ENCODE peak calls at places on chromosome 1, in nine cellular contexts. One of them, this sample, is unnamed.

GRCh38 chr1:64966158-64966963 is at the start of gene JAK1:
- DNase-seq in OCI-LY7: peak
- DNase-seq in GM23338: peak
- DNase-seq in PC-3: peak
- DNase-seq in hepatocyte: peak
- DNase-seq in GM23248: peak
- DNase-seq in MM.1S: peak
- DNase-seq in SK-N-SH: peak
- DNase-seq in HCT116: no peak
- DNase-seq in this sample: peak

GRCh38 chr1:84078824-84079167 is 65.3 kb upstream of the PRKACB start:
- DNase-seq in OCI-LY7: no peak
- DNase-seq in GM23338: no peak
- DNase-seq in PC-3: no peak
- DNase-seq in hepatocyte: no peak
- DNase-seq in GM23248: no peak
- DNase-seq in MM.1S: no peak
- DNase-seq in SK-N-SH: no peak
- DNase-seq in HCT116: no peak
- DNase-seq in this sample: no peak

GRCh38 chr1:54352755-54353154 is 53.4 kb downstream of the SSBP3 start:
- DNase-seq in OCI-LY7: no peak
- DNase-seq in GM23338: no peak
- DNase-seq in PC-3: no peak
- DNase-seq in hepatocyte: no peak
- DNase-seq in GM23248: peak
- DNase-seq in MM.1S: no peak
- DNase-seq in SK-N-SH: no peak
- DNase-seq in HCT116: no peak
- DNase-seq in this sample: no peak

GRCh38 chr1:111475706-111476105 is 1.9 kb downstream of the C1orf162 start:
- DNase-seq in OCI-LY7: no peak
- DNase-seq in GM23338: no peak
- DNase-seq in PC-3: no peak
- DNase-seq in hepatocyte: no peak
- DNase-seq in GM23248: no peak
- DNase-seq in MM.1S: no peak
- DNase-seq in SK-N-SH: no peak
- DNase-seq in HCT116: no peak
- DNase-seq in this sample: no peak

GRCh38 chr1:225658041-225658440 is 5.1 kb upstream of the ENAH start:
- DNase-seq in OCI-LY7: no peak
- DNase-seq in GM23338: no peak
- DNase-seq in PC-3: no peak
- DNase-seq in hepatocyte: no peak
- DNase-seq in GM23248: peak
- DNase-seq in MM.1S: no peak
- DNase-seq in SK-N-SH: no peak
- DNase-seq in HCT116: no peak
- DNase-seq in this sample: no peak

GRCh38 chr1:175569117-175569743 is 174.2 kb downstream of the TNR start:
- DNase-seq in OCI-LY7: no peak
- DNase-seq in GM23338: no peak
- DNase-seq in PC-3: no peak
- DNase-seq in hepatocyte: no peak
- DNase-seq in GM23248: no peak
- DNase-seq in MM.1S: no peak
- DNase-seq in SK-N-SH: no peak
- DNase-seq in HCT116: no peak
- DNase-seq in this sample: no peak

GRCh38 chr1:108814343-108815125 is 42.4 kb downstream of the AKNAD1 start:
- DNase-seq in OCI-LY7: no peak
- DNase-seq in GM23338: no peak
- DNase-seq in PC-3: no peak
- DNase-seq in hepatocyte: no peak
- DNase-seq in GM23248: peak
- DNase-seq in MM.1S: no peak
- DNase-seq in SK-N-SH: no peak
- DNase-seq in HCT116: no peak
- DNase-seq in this sample: no peak

GRCh38 chr1:36183309-36183856 is 27.4 kb downstream of the MAP7D1 start:
- DNase-seq in OCI-LY7: no peak
- DNase-seq in GM23338: no peak
- DNase-seq in PC-3: no peak
- DNase-seq in hepatocyte: no peak
- DNase-seq in GM23248: no peak
- DNase-seq in MM.1S: no peak
- DNase-seq in SK-N-SH: no peak
- DNase-seq in HCT116: no peak
- DNase-seq in this sample: no peak

GRCh38 chr1:7438921-7439655 is 332.0 kb upstream of the VAMP3 start:
- DNase-seq in OCI-LY7: no peak
- DNase-seq in GM23338: no peak
- DNase-seq in PC-3: no peak
- DNase-seq in hepatocyte: no peak
- DNase-seq in GM23248: no peak
- DNase-seq in MM.1S: no peak
- DNase-seq in SK-N-SH: no peak
- DNase-seq in HCT116: no peak
- DNase-seq in this sample: no peak

GRCh38 chr1:223091928-223092327 is 51.1 kb downstream of the TLR5 start:
- DNase-seq in OCI-LY7: no peak
- DNase-seq in GM23338: no peak
- DNase-seq in PC-3: no peak
- DNase-seq in hepatocyte: no peak
- DNase-seq in GM23248: no peak
- DNase-seq in MM.1S: no peak
- DNase-seq in SK-N-SH: no peak
- DNase-seq in HCT116: no peak
- DNase-seq in this sample: no peak

GRCh38 chr1:223097713-223098112 is 45.3 kb downstream of the TLR5 start:
- DNase-seq in OCI-LY7: no peak
- DNase-seq in GM23338: no peak
- DNase-seq in PC-3: no peak
- DNase-seq in hepatocyte: no peak
- DNase-seq in GM23248: no peak
- DNase-seq in MM.1S: no peak
- DNase-seq in SK-N-SH: no peak
- DNase-seq in HCT116: no peak
- DNase-seq in this sample: no peak

GRCh38 chr1:223095870-223096269 is 47.2 kb downstream of the TLR5 start:
- DNase-seq in OCI-LY7: no peak
- DNase-seq in GM23338: no peak
- DNase-seq in PC-3: no peak
- DNase-seq in hepatocyte: no peak
- DNase-seq in GM23248: no peak
- DNase-seq in MM.1S: no peak
- DNase-seq in SK-N-SH: no peak
- DNase-seq in HCT116: no peak
- DNase-seq in this sample: no peak
- TF ChIP-seq EZH2phosphoT487 in OCI-LY7: no peak
- TF ChIP-seq EZH2phosphoT487 in GM23338: no peak
- TF ChIP-seq EZH2phosphoT487 in PC-3: no peak
- TF ChIP-seq EZH2phosphoT487 in hepatocyte: no peak
- TF ChIP-seq EZH2phosphoT487 in GM23248: no peak
- TF ChIP-seq EZH2phosphoT487 in MM.1S: no peak
- TF ChIP-seq EZH2phosphoT487 in SK-N-SH: no peak
- TF ChIP-seq EZH2phosphoT487 in HCT116: no peak
- TF ChIP-seq EZH2phosphoT487 in this sample: no peak

GRCh38 chr1:12406218-12407021 is 176.6 kb downstream of the VPS13D start:
- DNase-seq in OCI-LY7: no peak
- DNase-seq in GM23338: peak
- DNase-seq in PC-3: no peak
- DNase-seq in hepatocyte: no peak
- DNase-seq in GM23248: peak
- DNase-seq in MM.1S: no peak
- DNase-seq in SK-N-SH: no peak
- DNase-seq in HCT116: no peak
- DNase-seq in this sample: peak
- H3K27ac ChIP-seq in OCI-LY7: no peak
- H3K27ac ChIP-seq in GM23338: no peak
- H3K27ac ChIP-seq in PC-3: peak
- H3K27ac ChIP-seq in hepatocyte: peak
- H3K27ac ChIP-seq in GM23248: peak
- H3K27ac ChIP-seq in MM.1S: no peak
- H3K27ac ChIP-seq in SK-N-SH: no peak
- H3K27ac ChIP-seq in HCT116: no peak
- H3K27ac ChIP-seq in this sample: peak

GRCh38 chr1:231217056-231217455 is 24.0 kb upstream of the GNPAT start:
- DNase-seq in OCI-LY7: no peak
- DNase-seq in GM23338: no peak
- DNase-seq in PC-3: no peak
- DNase-seq in hepatocyte: no peak
- DNase-seq in GM23248: no peak
- DNase-seq in MM.1S: no peak
- DNase-seq in SK-N-SH: no peak
- DNase-seq in HCT116: no peak
- DNase-seq in this sample: no peak

GRCh38 chr1:231213831-231214573 is 27.0 kb upstream of the GNPAT start:
- DNase-seq in OCI-LY7: no peak
- DNase-seq in GM23338: no peak
- DNase-seq in PC-3: no peak
- DNase-seq in hepatocyte: no peak
- DNase-seq in GM23248: no peak
- DNase-seq in MM.1S: no peak
- DNase-seq in SK-N-SH: no peak
- DNase-seq in HCT116: no peak
- DNase-seq in this sample: no peak

GRCh38 chr1:231216515-231216914 is 24.5 kb upstream of the GNPAT start:
- DNase-seq in OCI-LY7: peak
- DNase-seq in GM23338: peak
- DNase-seq in PC-3: no peak
- DNase-seq in hepatocyte: peak
- DNase-seq in GM23248: no peak
- DNase-seq in MM.1S: no peak
- DNase-seq in SK-N-SH: no peak
- DNase-seq in HCT116: no peak
- DNase-seq in this sample: no peak

GRCh38 chr1:231215676-231216385 is 25.2 kb upstream of the GNPAT start:
- DNase-seq in OCI-LY7: no peak
- DNase-seq in GM23338: no peak
- DNase-seq in PC-3: no peak
- DNase-seq in hepatocyte: no peak
- DNase-seq in GM23248: no peak
- DNase-seq in MM.1S: no peak
- DNase-seq in SK-N-SH: no peak
- DNase-seq in HCT116: no peak
- DNase-seq in this sample: no peak

GRCh38 chr1:231214918-231215675 is 25.9 kb upstream of the GNPAT start:
- DNase-seq in OCI-LY7: peak
- DNase-seq in GM23338: no peak
- DNase-seq in PC-3: no peak
- DNase-seq in hepatocyte: no peak
- DNase-seq in GM23248: no peak
- DNase-seq in MM.1S: no peak
- DNase-seq in SK-N-SH: no peak
- DNase-seq in HCT116: no peak
- DNase-seq in this sample: no peak
- TF ChIP-seq EZH2phosphoT487 in OCI-LY7: no peak
- TF ChIP-seq EZH2phosphoT487 in GM23338: no peak
- TF ChIP-seq EZH2phosphoT487 in PC-3: no peak
- TF ChIP-seq EZH2phosphoT487 in hepatocyte: no peak
- TF ChIP-seq EZH2phosphoT487 in GM23248: no peak
- TF ChIP-seq EZH2phosphoT487 in MM.1S: no peak
- TF ChIP-seq EZH2phosphoT487 in SK-N-SH: no peak
- TF ChIP-seq EZH2phosphoT487 in HCT116: no peak
- TF ChIP-seq EZH2phosphoT487 in this sample: no peak

GRCh38 chr1:30286984-30287839 is 436.2 kb downstream of the MATN1 start:
- DNase-seq in OCI-LY7: no peak
- DNase-seq in GM23338: no peak
- DNase-seq in PC-3: no peak
- DNase-seq in hepatocyte: no peak
- DNase-seq in GM23248: peak
- DNase-seq in MM.1S: no peak
- DNase-seq in SK-N-SH: no peak
- DNase-seq in HCT116: no peak
- DNase-seq in this sample: no peak

GRCh38 chr1:30287976-30288375 is 435.4 kb downstream of the MATN1 start:
- DNase-seq in OCI-LY7: no peak
- DNase-seq in GM23338: no peak
- DNase-seq in PC-3: no peak
- DNase-seq in hepatocyte: no peak
- DNase-seq in GM23248: no peak
- DNase-seq in MM.1S: no peak
- DNase-seq in SK-N-SH: no peak
- DNase-seq in HCT116: no peak
- DNase-seq in this sample: no peak

GRCh38 chr1:30285461-30286050 is 437.8 kb downstream of the MATN1 start:
- DNase-seq in OCI-LY7: no peak
- DNase-seq in GM23338: no peak
- DNase-seq in PC-3: no peak
- DNase-seq in hepatocyte: no peak
- DNase-seq in GM23248: no peak
- DNase-seq in MM.1S: no peak
- DNase-seq in SK-N-SH: no peak
- DNase-seq in HCT116: no peak
- DNase-seq in this sample: no peak

GRCh38 chr1:30284728-30285460 is 438.5 kb downstream of the MATN1 start:
- DNase-seq in OCI-LY7: no peak
- DNase-seq in GM23338: no peak
- DNase-seq in PC-3: no peak
- DNase-seq in hepatocyte: no peak
- DNase-seq in GM23248: no peak
- DNase-seq in MM.1S: no peak
- DNase-seq in SK-N-SH: no peak
- DNase-seq in HCT116: no peak
- DNase-seq in this sample: no peak

DNA sequence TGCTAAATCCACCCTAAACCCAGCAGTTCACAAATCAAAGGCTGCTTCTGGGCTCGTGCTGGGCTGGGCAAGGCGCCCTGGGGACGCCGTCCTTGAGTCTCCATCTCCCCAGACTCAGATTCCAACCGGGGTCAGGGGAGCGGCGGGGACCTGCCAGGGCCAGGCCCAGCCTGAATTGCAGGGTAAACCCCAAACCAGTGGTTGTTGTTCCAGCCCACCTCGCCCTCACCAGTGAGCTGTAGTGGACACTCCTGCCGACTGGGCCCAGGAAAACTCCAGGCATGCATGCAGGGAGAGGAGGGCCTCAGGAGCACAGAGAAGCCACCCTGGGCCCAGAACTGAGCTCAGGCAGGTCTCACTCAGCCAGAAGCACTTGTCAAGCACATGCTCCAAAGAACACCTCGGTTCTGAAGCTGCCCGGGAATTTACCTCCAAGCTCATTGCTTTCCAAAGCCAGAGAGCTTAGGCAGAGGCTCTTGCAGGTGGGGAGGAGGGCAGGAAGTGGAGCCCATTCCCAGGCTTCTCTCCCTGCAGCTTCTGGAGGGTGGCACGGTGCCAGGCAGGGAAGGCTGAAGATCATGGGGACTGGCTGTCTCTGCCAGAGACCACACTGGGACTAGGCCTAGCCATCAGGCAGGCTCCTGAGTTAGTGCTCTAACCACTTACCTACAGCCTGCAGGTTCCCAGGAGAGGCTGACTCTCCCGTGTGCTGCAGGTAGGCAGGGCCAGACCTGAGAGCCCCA is 437.0 kb downstream of the MATN1 start:
- DNase-seq in OCI-LY7: no peak
- DNase-seq in GM23338: no peak
- DNase-seq in PC-3: no peak
- DNase-seq in hepatocyte: no peak
- DNase-seq in GM23248: no peak
- DNase-seq in MM.1S: no peak
- DNase-seq in SK-N-SH: peak
- DNase-seq in HCT116: no peak
- DNase-seq in this sample: no peak
- H3K27ac ChIP-seq in OCI-LY7: no peak
- H3K27ac ChIP-seq in GM23338: no peak
- H3K27ac ChIP-seq in PC-3: no peak
- H3K27ac ChIP-seq in hepatocyte: no peak
- H3K27ac ChIP-seq in GM23248: no peak
- H3K27ac ChIP-seq in MM.1S: no peak
- H3K27ac ChIP-seq in SK-N-SH: no peak
- H3K27ac ChIP-seq in HCT116: no peak
- H3K27ac ChIP-seq in this sample: no peak

This sample was measured in neural progenitor cell.